ENCODE peak calls at places on chromosome 9, in eight cellular contexts. R, H, Z, X, L, Q, U and O are unnamed samples.

GRCh38 chr9:127216210-127216887 is 48.2 kb upstream of the GARNL3 start:
- DNase-seq in U (no peak), L (no peak), Q (no peak), Z (no peak), X (no peak), R (no peak), H (no peak), O (no peak)

GRCh38 chr9:124629600-124629999 is 122.4 kb upstream of the NR5A1 start:
- DNase-seq in R (no peak), Q (no peak), L (no peak), Z (no peak), H (no peak), X (no peak), U (no peak), O (no peak)

GRCh38 chr9:91816356-91816755 is 133.7 kb downstream of the ROR2 start:
- DNase-seq in R (peak; percentile 24), H (no peak), Z (no peak), Q (no peak), L (no peak), X (no peak), U (no peak), O (no peak)

GRCh38 chr9:127574089-127574921 is 37.8 kb upstream of the STXBP1 start:
- DNase-seq in Z (no peak), X (no peak), R (no peak), L (peak; percentile 58), U (no peak), Q (peak; percentile 73), H (no peak), O (no peak)

GRCh38 chr9:104075801-104076753 is 18.0 kb upstream of the SMC2 start:
- DNase-seq in R (no peak), X (no peak), U (no peak), Z (no peak), H (no peak), Q (no peak), L (peak; percentile 10), O (no peak)

GRCh38 chr9:137607141-137607857 is 1.8 kb downstream of the ARRDC1 start:
- DNase-seq in R (no peak), Q (no peak), X (no peak), U (no peak), Z (no peak), H (no peak), L (peak; percentile 81), O (no peak)

GRCh38 chr9:6552738-6553121 is 92.8 kb downstream of the GLDC start:
- DNase-seq in Q (no peak), H (no peak), L (no peak), U (no peak), Z (no peak), X (no peak), R (no peak), O (no peak)

GRCh38 chr9:1018121-1018520 is 32.0 kb upstream of the DMRT2 start:
- DNase-seq in H (no peak), X (no peak), Q (no peak), U (peak; percentile 65), Z (no peak), L (no peak), R (no peak), O (no peak)

GRCh38 chr9:125241863-125242739 is 958 bp upstream of the HSPA5 start:
- DNase-seq in R (peak; percentile 65), U (no peak), H (peak; percentile 36), L (peak; percentile 51), X (no peak), Z (no peak), Q (peak; percentile 53), O (peak; percentile 39)

GRCh38 chr9:130666393-130667116 is 2.2 kb downstream of the PRDM12 start:
- DNase-seq in Z (no peak), Q (no peak), L (no peak), X (no peak), H (no peak), U (peak; percentile 69), R (no peak), O (no peak)

GRCh38 chr9:101387871-101388506 is 3.2 kb upstream of the BAAT start:
- DNase-seq in H (no peak), Z (no peak), U (no peak), L (peak; percentile 74), X (no peak), Q (no peak), R (no peak), O (no peak)

GRCh38 chr9:16030513-16031185 is 477.8 kb downstream of the CCDC171 start:
- DNase-seq in X (no peak), Q (no peak), R (no peak), U (no peak), L (no peak), H (no peak), Z (no peak), O (no peak)

GRCh38 chr9:131398204-131398603 is 4.3 kb downstream of the PRRC2B start:
- DNase-seq in X (peak; percentile 31), Z (no peak), Q (peak; percentile 59), U (no peak), L (no peak), R (no peak), H (no peak), O (no peak)

DNA sequence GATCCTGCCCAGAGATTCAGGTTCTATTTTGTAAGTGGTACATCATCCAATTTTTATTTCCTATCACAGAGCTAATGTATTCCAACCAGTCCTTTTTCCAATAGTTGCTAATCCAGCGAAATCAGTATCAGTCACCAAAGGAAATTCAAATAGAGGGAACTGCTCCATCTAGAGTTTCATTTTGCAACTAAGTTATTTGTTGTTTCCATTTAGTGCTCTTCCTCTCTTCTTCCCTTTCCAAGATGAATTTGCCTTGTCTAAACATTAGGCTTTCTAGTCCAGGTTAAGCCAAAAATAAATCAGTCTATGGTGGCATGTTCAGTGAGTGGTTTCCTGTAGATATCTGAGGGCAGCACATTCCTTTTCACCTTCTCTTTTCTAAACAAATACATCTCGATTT is 79.8 kb upstream of the SPATA31D4 start:
- DNase-seq in Q (no peak), H (no peak), L (peak; percentile 30), Z (no peak), X (no peak), R (no peak), U (no peak), O (no peak)
- TF ChIP-seq CTCF in Q (peak; percentile 37), H (peak; percentile 17), L (peak; percentile 53), Z (no peak), X (no peak), R (peak; percentile 37), U (peak; percentile 21), O (peak; percentile 47)

GRCh38 chr9:121326130-121326838 is 43.8 kb downstream of the STOM start:
- DNase-seq in Z (peak; percentile 92), X (no peak), R (peak; percentile 93), Q (peak; percentile 74), H (peak; percentile 92), L (no peak), U (no peak), O (peak; percentile 93)

GRCh38 chr9:121324316-121324715 is 45.7 kb downstream of the STOM start:
- DNase-seq in L (no peak), U (no peak), R (no peak), X (no peak), Q (peak; percentile 46), H (peak; percentile 21), Z (no peak), O (no peak)

GRCh38 chr9:121323449-121324151 is 46.5 kb downstream of the STOM start:
- DNase-seq in Q (peak; percentile 21), R (no peak), H (no peak), U (no peak), Z (no peak), X (no peak), L (no peak), O (no peak)

GRCh38 chr9:121325387-121325786 is 44.7 kb downstream of the STOM start:
- DNase-seq in U (no peak), H (no peak), R (no peak), L (no peak), Z (no peak), Q (peak; percentile 32), X (no peak), O (no peak)

GRCh38 chr9:121324755-121325154 is 45.3 kb downstream of the STOM start:
- DNase-seq in Z (no peak), R (no peak), H (peak; percentile 8), Q (no peak), X (no peak), L (no peak), U (no peak), O (no peak)
- H3K27ac ChIP-seq in Z (peak overlapping the region; percentile 98), R (peak overlapping the region; percentile 86), H (peak overlapping the region; percentile 89), Q (peak overlapping the region; percentile 86), X (no peak overlapping the region), L (no peak overlapping the region), U (no peak overlapping the region), O (peak overlapping the region; percentile 98)

GRCh38 chr9:99001892-99002291 is 58.2 kb downstream of the COL15A1 start:
- DNase-seq in Z (no peak), H (no peak), X (no peak), U (no peak), R (no peak), Q (no peak), L (no peak), O (no peak)

GRCh38 chr9:98999152-98999525 is 55.4 kb downstream of the COL15A1 start:
- DNase-seq in Q (no peak), R (no peak), X (no peak), H (no peak), U (no peak), Z (no peak), L (no peak), O (no peak)

GRCh38 chr9:98998441-98999151 is 54.9 kb downstream of the COL15A1 start:
- DNase-seq in L (peak; percentile 78), U (peak; percentile 97), H (peak; percentile 86), R (peak; percentile 88), X (peak; percentile 40), Q (peak; percentile 84), Z (no peak), O (peak; percentile 83)

GRCh38 chr9:99003308-99003707 is 59.6 kb downstream of the COL15A1 start:
- DNase-seq in X (no peak), R (no peak), L (no peak), Z (no peak), H (no peak), Q (no peak), U (no peak), O (no peak)

DNA sequence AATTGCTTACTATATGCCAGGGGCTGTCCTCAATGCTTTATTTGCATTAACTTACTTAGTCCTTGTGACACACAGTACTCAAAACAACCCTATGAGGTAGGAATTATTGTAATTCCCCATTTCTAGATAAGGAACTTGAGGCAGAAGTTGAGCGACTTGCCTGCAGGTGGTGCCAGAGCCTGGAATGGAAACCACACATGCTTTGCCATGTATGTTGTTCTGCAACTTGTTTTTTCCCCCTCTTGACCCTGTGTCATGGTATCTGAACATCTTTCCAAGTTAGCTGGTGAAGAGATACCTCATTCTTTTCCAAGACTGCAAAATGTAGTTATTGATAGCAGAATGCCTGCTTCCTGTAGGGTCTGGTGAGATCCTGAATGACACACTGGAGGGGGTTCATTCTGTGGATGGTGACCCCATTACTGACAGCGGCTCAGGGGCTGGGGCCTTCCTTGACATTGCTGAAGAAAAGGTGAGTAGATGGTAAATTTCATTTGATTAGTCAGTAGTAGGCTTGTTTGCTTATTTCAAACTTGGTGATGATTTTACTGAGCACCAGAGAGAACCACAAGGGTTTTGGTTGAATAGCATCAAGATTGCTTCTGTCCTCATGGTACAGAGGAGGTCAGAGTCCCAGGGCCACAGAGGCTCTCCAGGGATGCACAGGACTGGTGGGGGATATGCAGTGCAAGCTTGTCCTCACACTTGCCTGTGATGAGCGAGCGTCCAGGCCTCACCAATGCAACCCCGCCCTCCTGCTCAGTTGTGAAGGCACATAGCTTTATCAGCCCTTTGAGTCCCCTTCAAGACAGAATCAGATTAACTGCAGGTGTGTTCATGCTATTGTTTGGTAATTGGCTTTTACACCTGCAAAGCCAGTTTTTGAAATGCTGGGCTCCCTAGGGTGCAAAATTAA is 57.0 kb downstream of the COL15A1 start:
- DNase-seq in Q (peak; percentile 71), X (peak; percentile 48), H (no peak), R (peak; percentile 73), Z (no peak), U (no peak), L (peak; percentile 77), O (no peak)
- H3K9me3 ChIP-seq in Q (no peaks in the 10 kb centered on the region), X (no peaks in the 10 kb centered on the region), H (no peaks in the 10 kb centered on the region), R (no peaks in the 10 kb centered on the region), Z (no peaks in the 10 kb centered on the region), U (no peaks in the 10 kb centered on the region), L (no peaks in the 10 kb centered on the region), O (no peaks in the 10 kb centered on the region)

GRCh38 chr9:129362287-129363098 is 184.4 kb upstream of the IER5L start:
- DNase-seq in X (no peak), L (peak; percentile 9), U (no peak), Q (peak; percentile 43), R (no peak), Z (no peak), H (no peak), O (no peak)
- TF ChIP-seq CTCF in X (no peak), L (no peak), U (no peak), Q (no peak), R (no peak), Z (no peak), H (no peak), O (no peak)